ENCODE peak calls at places on chromosome 9, in five cellular contexts. N, Y, Z, J and U are unnamed samples.

GRCh38 chr9:81690251-81690851 is 1.0 kb upstream of the TLE1 start:
- DNase-seq in N (no peak), Y (no peak), Z (no peak), J (peak), U (no peak)

GRCh38 chr9:127780126-127780885 is 1.8 kb upstream of the SH2D3C start:
- DNase-seq in N (no peak), Y (no peak), Z (no peak), J (no peak), U (no peak)

GRCh38 chr9:87579761-87580626 is 82.3 kb downstream of the DAPK1 start:
- DNase-seq in N (no peak), Y (no peak), Z (no peak), J (no peak), U (no peak)

GRCh38 chr9:133708770-133709611 is 29.2 kb downstream of the SARDH start:
- DNase-seq in N (no peak), Y (peak), Z (peak), J (no peak), U (peak)

GRCh38 chr9:84382728-84383127 is 42.2 kb upstream of the SLC28A3 start:
- DNase-seq in N (no peak), Y (no peak), Z (no peak), J (no peak), U (no peak)

GRCh38 chr9:124696101-124696500 is 75.0 kb downstream of the NR6A1 start:
- DNase-seq in N (peak), Y (no peak), Z (no peak), J (no peak), U (no peak)

GRCh38 chr9:76206821-76207220 is 187.4 kb downstream of the RFK start:
- DNase-seq in N (no peak), Y (no peak), Z (no peak), J (no peak), U (no peak)

GRCh38 chr9:71685394-71685793 is 82.9 kb downstream of the CEMIP2 start:
- DNase-seq in N (no peak), Y (no peak), Z (no peak), J (no peak), U (no peak)

GRCh38 chr9:114718801-114719221 is 36.8 kb upstream of the TEX48 start:
- DNase-seq in N (peak), Y (peak), Z (peak), J (no peak), U (no peak)

GRCh38 chr9:119773823-119774222 is 404.6 kb upstream of the BRINP1 start:
- DNase-seq in N (no peak), Y (no peak), Z (no peak), J (no peak), U (no peak)

GRCh38 chr9:75200892-75201470 is 112.7 kb downstream of the OSTF1 start:
- DNase-seq in N (peak), Y (no peak), Z (no peak), J (no peak), U (no peak)

GRCh38 chr9:130561056-130561455 is 18.3 kb upstream of the FUBP3 start:
- DNase-seq in N (no peak), Y (peak), Z (no peak), J (no peak), U (no peak)

GRCh38 chr9:85738509-85738908 is 3.2 kb downstream of the AGTPBP1 start:
- DNase-seq in N (no peak), Y (no peak), Z (no peak), J (no peak), U (no peak)

GRCh38 chr9:123041498-123041897 is 8.0 kb downstream of the GPR21 start:
- DNase-seq in N (no peak), Y (no peak), Z (no peak), J (no peak), U (no peak)

GRCh38 chr9:130982636-130983282 is 26.2 kb upstream of the LAMC3 start:
- DNase-seq in N (no peak), Y (no peak), Z (no peak), J (no peak), U (peak)

GRCh38 chr9:104575451-104575850 is 6.5 kb downstream of the OR13C8 start:
- DNase-seq in N (no peak), Y (no peak), Z (no peak), J (no peak), U (no peak)

GRCh38 chr9:82147798-82148440 is 159.3 kb downstream of the SPATA31D1 start:
- DNase-seq in N (no peak), Y (no peak), Z (no peak), J (no peak), U (no peak)

GRCh38 chr9:119283118-119283794 is 86.0 kb downstream of the BRINP1 start:
- DNase-seq in N (peak), Y (peak), Z (no peak), J (no peak), U (no peak)

GRCh38 chr9:116153765-116154333 is at the start of gene PAPPA:
- DNase-seq in N (no peak), Y (no peak), Z (no peak), J (no peak), U (no peak)

GRCh38 chr9:116151966-116152381 is 1.6 kb upstream of the PAPPA start:
- DNase-seq in N (peak), Y (no peak), Z (no peak), J (no peak), U (no peak)

GRCh38 chr9:116151199-116151598 is 2.4 kb upstream of the PAPPA start:
- DNase-seq in N (no peak), Y (no peak), Z (no peak), J (no peak), U (no peak)

GRCh38 chr9:116152941-116153764 is 438 bp upstream of the PAPPA start:
- DNase-seq in N (peak), Y (no peak), Z (no peak), J (no peak), U (no peak)

GRCh38 chr9:116152390-116152789 is 1.2 kb upstream of the PAPPA start:
- DNase-seq in N (peak), Y (no peak), Z (no peak), J (no peak), U (no peak)
- TF ChIP-seq CTCF in N (peak), Y (peak), Z (peak), J (peak), U (peak)

GRCh38 chr9:4147476-4148214 is 152.2 kb downstream of the GLIS3 start:
- DNase-seq in N (no peak), Y (no peak), Z (no peak), J (no peak), U (no peak)

GRCh38 chr9:4155224-4156026 is 144.4 kb downstream of the GLIS3 start:
- DNase-seq in N (no peak), Y (no peak), Z (no peak), J (no peak), U (no peak)

GRCh38 chr9:4152201-4152600 is 147.7 kb downstream of the GLIS3 start:
- DNase-seq in N (no peak), Y (no peak), Z (no peak), J (no peak), U (no peak)

GRCh38 chr9:4148215-4148561 is 151.7 kb downstream of the GLIS3 start:
- DNase-seq in N (no peak), Y (no peak), Z (no peak), J (no peak), U (no peak)

DNA sequence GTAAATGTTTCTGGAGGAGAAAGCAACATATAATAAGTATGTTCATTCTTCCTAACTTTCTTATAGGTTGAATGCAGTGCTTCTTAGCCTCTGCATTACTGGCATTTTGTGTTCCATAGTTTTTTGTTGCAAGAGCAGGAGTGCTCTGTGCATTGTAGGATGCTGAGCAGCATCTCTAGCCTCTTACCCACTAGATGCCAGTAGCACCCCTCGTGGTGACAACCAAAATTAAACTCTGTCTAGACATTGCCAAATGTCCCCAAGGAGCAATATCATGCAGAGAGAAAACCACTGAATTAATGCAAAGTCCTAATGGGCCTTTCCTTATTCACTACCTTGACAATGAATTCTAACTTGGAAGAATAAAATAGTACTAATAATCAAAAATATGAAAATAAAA is 147.0 kb downstream of the GLIS3 start:
- DNase-seq in N (no peak), Y (no peak), Z (no peak), J (no peak), U (no peak)
- TF ChIP-seq CTCF in N (no peak), Y (no peak), Z (no peak), J (no peak), U (no peak)

GRCh38 chr9:37034320-37034937 is 361 bp upstream of the PAX5 start:
- DNase-seq in N (no peak), Y (no peak), Z (no peak), J (no peak), U (no peak)
- TF ChIP-seq CTCF in N (no peak), Y (peak), Z (peak), J (no peak), U (peak)

DNA sequence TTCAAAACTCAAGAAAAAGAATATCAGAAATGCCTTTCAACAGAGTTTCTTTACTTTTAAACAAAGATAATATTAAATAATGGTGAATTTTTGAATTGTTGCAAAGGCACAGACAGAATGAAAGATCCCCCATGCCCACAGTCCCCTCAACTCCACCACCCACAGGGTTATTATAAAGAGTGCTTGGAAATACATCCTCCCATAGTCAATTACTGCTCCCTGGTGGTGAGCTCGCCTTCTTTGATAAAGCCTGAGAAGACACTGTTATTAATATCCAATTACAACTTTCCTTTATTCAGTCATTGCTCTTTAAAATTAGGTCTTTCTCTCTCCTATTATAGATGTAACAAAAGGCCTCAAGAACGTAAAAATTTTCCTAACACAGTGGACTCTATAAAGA is 490.2 kb upstream of the RORB start:
- DNase-seq in N (peak), Y (no peak), Z (no peak), J (no peak), U (no peak)
- TF ChIP-seq CTCF in N (peak), Y (no peak), Z (peak), J (no peak), U (no peak)

GRCh38 chr9:88741335-88741734 is 206.4 kb downstream of the NXNL2 start:
- DNase-seq in N (peak), Y (no peak), Z (no peak), J (no peak), U (no peak)
- TF ChIP-seq CTCF in N (peak), Y (peak), Z (no peak), J (no peak), U (peak)

GRCh38 chr9:136265561-136266355 is 20.1 kb upstream of the QSOX2 start:
- DNase-seq in N (no peak), Y (no peak), Z (no peak), J (no peak), U (no peak)

GRCh38 chr9:136270173-136270710 is 24.6 kb upstream of the QSOX2 start:
- DNase-seq in N (no peak), Y (no peak), Z (no peak), J (no peak), U (no peak)

GRCh38 chr9:136267261-136268111 is 21.9 kb upstream of the QSOX2 start:
- DNase-seq in N (peak), Y (peak), Z (no peak), J (peak), U (no peak)

GRCh38 chr9:136268776-136269175 is 23.2 kb upstream of the QSOX2 start:
- DNase-seq in N (no peak), Y (no peak), Z (no peak), J (no peak), U (no peak)

DNA sequence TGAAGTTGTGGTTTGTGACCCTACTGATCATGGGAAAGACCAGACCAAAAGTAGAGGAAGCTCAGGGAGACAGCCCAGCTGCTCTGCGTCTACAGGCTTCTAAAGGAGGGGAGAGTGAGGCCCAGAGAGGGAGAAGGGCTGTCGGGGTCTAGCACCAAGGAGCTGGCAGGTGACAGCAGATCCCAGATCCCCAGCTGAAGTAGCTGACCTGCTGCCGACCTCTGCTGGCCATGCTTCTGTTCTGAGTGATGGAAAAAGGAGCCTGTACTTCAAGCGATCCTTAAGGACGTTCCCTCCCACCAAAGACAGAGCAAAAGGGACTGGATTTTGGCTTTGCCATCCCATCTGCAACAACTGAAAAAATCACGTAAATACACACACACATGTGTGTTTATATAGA is 22.7 kb upstream of the QSOX2 start:
- DNase-seq in N (peak), Y (no peak), Z (no peak), J (no peak), U (no peak)
- TF ChIP-seq CTCF in N (peak), Y (no peak), Z (no peak), J (no peak), U (no peak)

GRCh38 chr9:3768698-3769458 is 243.1 kb upstream of the RFX3 start:
- DNase-seq in N (no peak), Y (no peak), Z (no peak), J (no peak), U (no peak)

GRCh38 chr9:3773661-3774060 is 247.9 kb upstream of the RFX3 start:
- DNase-seq in N (no peak), Y (no peak), Z (no peak), J (no peak), U (no peak)

GRCh38 chr9:3768286-3768685 is 242.5 kb upstream of the RFX3 start:
- DNase-seq in N (no peak), Y (no peak), Z (no peak), J (no peak), U (no peak)

DNA sequence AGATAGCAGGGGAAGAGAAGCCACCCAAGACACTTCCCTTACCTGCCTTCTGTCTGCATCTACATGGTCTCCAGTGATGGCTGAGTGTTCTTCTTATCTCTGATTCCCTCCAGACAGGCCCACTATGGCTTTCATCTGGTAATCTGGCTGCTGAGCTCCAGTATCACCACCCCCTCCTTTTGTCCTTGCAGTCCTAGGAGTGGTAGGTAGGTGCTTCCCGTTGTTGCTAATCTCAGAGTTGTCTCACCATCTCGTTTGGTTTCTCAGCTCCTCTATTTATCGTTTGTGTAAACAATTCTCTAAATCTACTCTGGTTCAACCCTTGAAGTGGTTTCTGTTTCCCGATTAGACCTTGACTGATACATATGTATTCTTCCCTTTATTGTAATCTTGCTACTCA is 243.8 kb upstream of the RFX3 start:
- DNase-seq in N (no peak), Y (no peak), Z (no peak), J (no peak), U (no peak)
- TF ChIP-seq CTCF in N (no peak), Y (no peak), Z (no peak), J (no peak), U (no peak)

DNA sequence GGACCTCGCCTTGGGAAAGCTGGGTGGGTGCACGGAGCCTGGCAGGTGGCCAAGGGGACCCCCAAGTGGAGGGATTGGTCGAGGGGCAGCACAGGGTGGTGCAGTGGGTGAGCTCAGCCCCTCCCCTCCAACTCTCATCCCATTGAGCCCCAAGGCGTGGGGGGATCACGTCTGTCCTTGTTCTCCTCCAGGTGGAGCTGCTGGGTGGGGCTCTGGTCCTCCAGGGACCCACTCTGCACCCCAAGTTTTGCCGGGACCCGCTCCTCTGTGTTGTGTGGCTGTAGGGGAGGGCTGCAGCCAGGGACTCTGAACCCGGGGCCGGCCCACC is 3.6 kb upstream of the FUT7 start:
- DNase-seq in N (no peak), Y (no peak), Z (no peak), J (no peak), U (no peak)
- TF ChIP-seq CTCF in N (no peak), Y (no peak), Z (peak), J (peak), U (peak)

GRCh38 chr9:101449071-101449721 is 13.6 kb upstream of the ALDOB start:
- DNase-seq in N (peak), Y (no peak), Z (peak), J (peak), U (peak)
- TF ChIP-seq CTCF in N (peak), Y (peak), Z (peak), J (peak), U (peak)